ENCODE peak calls at places on chromosomes 11 and 22, in six cellular contexts. S, G, W, U, C and R are unnamed samples.

GRCh38 chr11:100602716-100603115 is 84.4 kb upstream of the ARHGAP42 start:
- DNase-seq in S (no peak), G (no peak), W (no peak), U (no peak), C (no peak), R (no peak)

GRCh38 chr11:14317659-14318325 is 41.2 kb downstream of the RRAS2 start:
- DNase-seq in S (no peak), G (no peak), W (no peak), U (no peak), C (no peak), R (no peak)

GRCh38 chr22:39396797-39397195 is 2.8 kb upstream of the TAB1 start:
- DNase-seq in S (no peak), G (no peak), W (no peak), U (no peak), C (no peak), R (no peak)

GRCh38 chr11:9665749-9666148 is 1.9 kb downstream of the SWAP70 start:
- DNase-seq in S (no peak), G (no peak), W (no peak), U (no peak), C (no peak), R (no peak)

GRCh38 chr11:121328967-121329653 is 36.5 kb downstream of the SC5D start:
- DNase-seq in S (no peak), G (no peak), W (no peak), U (no peak), C (no peak), R (no peak)

GRCh38 chr11:73528420-73528819 is 69.5 kb downstream of the FAM168A start:
- DNase-seq in S (no peak), G (no peak), W (no peak), U (no peak), C (no peak), R (no peak)

GRCh38 chr11:103325686-103326069 is 216.5 kb downstream of the DYNC2H1 start:
- DNase-seq in S (no peak), G (no peak), W (no peak), U (no peak), C (no peak), R (no peak)

GRCh38 chr11:13008625-13009475 is at the start of gene RASSF10:
- DNase-seq in S (peak), G (no peak), W (peak), U (no peak), C (no peak), R (no peak)

GRCh38 chr11:13316528-13316961 is 39.0 kb downstream of the BMAL1 start:
- DNase-seq in S (no peak), G (no peak), W (no peak), U (no peak), C (no peak), R (no peak)

GRCh38 chr11:12029738-12030363 is 21.4 kb upstream of the DKK3 start:
- DNase-seq in S (no peak), G (no peak), W (no peak), U (no peak), C (no peak), R (no peak)

GRCh38 chr11:45660717-45661416 is 4.6 kb downstream of the CHST1 start:
- DNase-seq in S (no peak), G (no peak), W (no peak), U (peak), C (no peak), R (no peak)

GRCh38 chr11:45661417-45662055 is 3.9 kb downstream of the CHST1 start:
- DNase-seq in S (no peak), G (no peak), W (no peak), U (peak), C (no peak), R (no peak)

GRCh38 chr11:45658292-45658991 is 7.0 kb downstream of the CHST1 start:
- DNase-seq in S (peak), G (no peak), W (peak), U (peak), C (no peak), R (no peak)

GRCh38 chr11:45659031-45659817 is 6.2 kb downstream of the CHST1 start:
- DNase-seq in S (peak), G (no peak), W (no peak), U (peak), C (no peak), R (no peak)

GRCh38 chr11:45659818-45660160 is 5.6 kb downstream of the CHST1 start:
- DNase-seq in S (no peak), G (no peak), W (no peak), U (no peak), C (no peak), R (no peak)
- H3K27ac ChIP-seq in S (no peak), G (no peak), W (no peak), U (peak), C (no peak), R (no peak)

GRCh38 chr11:6284250-6284649 is 24.6 kb downstream of the CCKBR start:
- DNase-seq in S (no peak), G (no peak), W (no peak), U (no peak), C (no peak), R (no peak)

GRCh38 chr11:6283453-6284023 is 23.9 kb downstream of the CCKBR start:
- DNase-seq in S (no peak), G (no peak), W (no peak), U (no peak), C (no peak), R (no peak)

GRCh38 chr11:6285019-6285418 is 25.4 kb downstream of the CCKBR start:
- DNase-seq in S (no peak), G (no peak), W (no peak), U (no peak), C (no peak), R (no peak)
- TF ChIP-seq POLR2AphosphoS5 in S (no peak), G (no peak), W (no peak), U (no peak), C (no peak), R (no peak)

GRCh38 chr11:118417801-118418200 is 16.4 kb downstream of the ATP5MG start:
- DNase-seq in S (no peak), G (no peak), W (no peak), U (no peak), C (no peak), R (no peak)
- H3K27ac ChIP-seq in S (no peak), G (no peak), W (no peak), U (no peak), C (no peak), R (no peak)

GRCh38 chr11:46381046-46381835 is at the start of gene MDK:
- DNase-seq in S (no peak), G (no peak), W (peak), U (peak), C (no peak), R (no peak)
- TF ChIP-seq POLR2AphosphoS5 in S (peak), G (no peak), W (no peak), U (no peak), C (no peak), R (no peak)